ENCODE peak calls at places on chromosomes 6 and 20, in ten cellular contexts. F is stimulated activated CD8-positive, alpha-beta memory T cell treated with anti-CD3 and anti-CD28 coated beads, Interleukin-4, amount 100 ng/mL, for 4 hours; K is CD4-positive, CD25-positive, alpha-beta regulatory T cell; P is T-helper 2 cell; A is stromal cell of bone marrow; C is ELF-1; M is NCI-H2081 treated with DMSO at 0.1 percent for 48 hours; Z is activated T-cell treated with anti-CD3 and anti-CD28 coated beads for 24 hours; H is AG04450; G is GM13977. R is an unnamed sample.

GRCh38 chr6:115999256-115999655 is 61.4 kb downstream of the FRK start:
- DNase-seq in G (no peak), Z (no peak), F (no peak), H (no peak), A (no peak), K (no peak), C (no peak), P (no peak), M (no peak), R (no peak)

GRCh38 chr20:45339084-45339483 is 9.1 kb downstream of the SDC4 start:
- DNase-seq in P (no peak), Z (no peak), H (no peak), F (no peak), M (no peak), K (no peak), C (no peak), G (no peak), A (no peak), R (no peak)

GRCh38 chr6:14499804-14500203 is 382.2 kb downstream of the CD83 start:
- DNase-seq in G (no peak), K (no peak), C (peak), Z (no peak), M (no peak), H (peak), A (peak), F (no peak), P (no peak), R (peak)

GRCh38 chr6:28188111-28188979 is 36.7 kb upstream of the ZSCAN9 start:
- DNase-seq in H (no peak), K (no peak), Z (no peak), M (no peak), A (no peak), C (no peak), P (no peak), G (no peak), F (no peak), R (no peak)

GRCh38 chr6:5173862-5174643 is 86.7 kb downstream of the LYRM4 start:
- DNase-seq in H (no peak), Z (peak), A (no peak), C (no peak), P (no peak), G (peak), K (peak), M (no peak), F (peak), R (no peak)

GRCh38 chr20:49586967-49587587 is 19.1 kb upstream of the PTGIS start:
- DNase-seq in F (no peak), C (no peak), A (peak), G (no peak), Z (no peak), H (peak), P (no peak), K (no peak), M (no peak), R (no peak)

GRCh38 chr6:143607959-143608358 is 69.8 kb upstream of the PHACTR2 start:
- DNase-seq in C (no peak), F (no peak), Z (no peak), M (no peak), A (no peak), K (no peak), G (no peak), P (no peak), H (no peak), R (no peak)

GRCh38 chr6:47165918-47166317 is 123.8 kb upstream of the ADGRF1 start:
- DNase-seq in M (no peak), A (no peak), Z (no peak), C (no peak), G (no peak), H (no peak), P (no peak), K (no peak), F (no peak), R (no peak)